ENCODE peak calls at places on chromosome X, in nine cellular contexts. G is stimulated activated naive CD4-positive, alpha-beta T cell; T is ovary; X is GDM1; U is dorsolateral prefrontal cortex; E is stimulated activated CD8-positive, alpha-beta memory T cell treated with anti-CD3 and anti-CD28 coated beads, Interleukin-7, amount 100 ng/mL, for 1 hour; P is CD4-positive, alpha-beta T cell; B is choroid plexus epithelial cell; M is COR-L47. J is an unnamed sample.

GRCh38 chrX:50920132-50920531 is 9.6 kb downstream of the BMP15 start:
- DNase-seq in M (no peak), U (no peak), T (no peak), G (no peak), P (no peak), X (no peak), E (no peak), B (peak; percentile 41), J (peak; percentile 24)

GRCh38 chrX:15679246-15679645 is 14.6 kb upstream of the CLTRN start:
- DNase-seq in T (no peak), X (no peak), M (no peak), P (no peak), U (no peak), G (no peak), B (peak; percentile 57), E (no peak), J (peak; percentile 36)

GRCh38 chrX:2913118-2913517 is 16.0 kb downstream of the ARSD start:
- DNase-seq in X (no peak), P (no peak), G (no peak), U (no peak), T (no peak), E (no peak), M (no peak), B (no peak), J (no peak)

GRCh38 chrX:22340022-22340616 is 67.4 kb downstream of the CBLL2 start:
- DNase-seq in B (no peak), M (no peak), P (no peak), U (no peak), G (no peak), T (no peak), X (no peak), E (no peak), J (peak; percentile 10)

GRCh38 chrX:150573702-150574101 is 5.3 kb downstream of the MTM1 start:
- DNase-seq in M (no peak), G (no peak), X (no peak), B (no peak), U (no peak), E (no peak), P (no peak), T (no peak), J (no peak)

GRCh38 chrX:21932277-21932996 is 8.1 kb upstream of the SMS start:
- DNase-seq in X (no peak), G (no peak), E (no peak), P (no peak), M (no peak), T (no peak), B (peak; percentile 91), U (no peak), J (peak; percentile 95)

GRCh38 chrX:5306654-5307121 is 922.0 kb downstream of the NLGN4X start:
- DNase-seq in P (no peak), T (no peak), B (no peak), U (no peak), G (no peak), E (no peak), M (no peak), X (no peak), J (no peak)

GRCh38 chrX:133989491-133989890 is 4.1 kb upstream of the GPC3 start:
- DNase-seq in B (no peak), E (no peak), P (no peak), T (no peak), U (no peak), M (no peak), X (no peak), G (no peak), J (no peak)

GRCh38 chrX:18410038-18410437 is 15.4 kb upstream of the CDKL5 start:
- DNase-seq in B (peak; percentile 75), U (no peak), P (no peak), T (no peak), X (no peak), G (no peak), M (no peak), E (no peak), J (peak; percentile 47)

GRCh38 chrX:50470103-50471031 is at the start of gene DGKK:
- DNase-seq in G (no peak), T (no peak), E (no peak), P (no peak), X (no peak), M (no peak), U (no peak), B (no peak), J (no peak)

GRCh38 chrX:115058276-115058675 is 40.9 kb upstream of the IL13RA2 start:
- DNase-seq in X (no peak), T (no peak), P (no peak), E (no peak), U (no peak), G (no peak), M (no peak), B (peak; percentile 88), J (peak; percentile 94)

GRCh38 chrX:51148848-51149247 is 183.8 kb upstream of the NUDT10 start:
- DNase-seq in X (no peak), B (no peak), P (no peak), M (no peak), E (no peak), G (no peak), U (no peak), T (peak; percentile 21), J (peak; percentile 8)

GRCh38 chrX:49041683-49042529 is 1.3 kb downstream of the TFE3 start:
- DNase-seq in G (no peak), B (peak; percentile 57), E (no peak), P (no peak), T (no peak), U (no peak), M (no peak), X (no peak), J (peak; percentile 68)

GRCh38 chrX:148290937-148291336 is 209.5 kb upstream of the AFF2 start:
- DNase-seq in E (no peak), P (no peak), X (no peak), G (no peak), T (no peak), M (no peak), U (no peak), B (no peak), J (no peak)

GRCh38 chrX:135625995-135626394 is 87.4 kb upstream of the CT45A1 start:
- DNase-seq in T (no peak), G (no peak), E (no peak), U (no peak), P (no peak), M (no peak), B (peak; percentile 20), X (no peak), J (peak; percentile 9)

GRCh38 chrX:130179170-130179569 is 7.4 kb downstream of the RAB33A start:
- DNase-seq in X (no peak), G (no peak), P (no peak), E (no peak), M (no peak), B (no peak), T (no peak), U (peak; percentile 47), J (no peak)

GRCh38 chrX:68139791-68140190 is 293.5 kb downstream of the OPHN1 start:
- DNase-seq in X (no peak), P (no peak), T (no peak), M (no peak), U (no peak), G (no peak), E (no peak), B (no peak), J (peak; percentile 27)

GRCh38 chrX:11968991-11969390 is 169.3 kb upstream of the FRMPD4 start:
- DNase-seq in M (no peak), E (no peak), U (no peak), G (no peak), X (no peak), P (no peak), T (no peak), B (peak; percentile 60), J (no peak)

GRCh38 chrX:17082831-17083230 is 136.4 kb downstream of the REPS2 start:
- DNase-seq in T (no peak), P (no peak), B (peak; percentile 8), X (no peak), M (peak; percentile 14), U (no peak), E (no peak), G (no peak), J (peak; percentile 19)

GRCh38 chrX:68307767-68308166 is 125.5 kb downstream of the OPHN1 start:
- DNase-seq in X (no peak), M (no peak), E (no peak), P (no peak), T (no peak), B (peak; percentile 79), U (no peak), G (no peak), J (peak; percentile 82)

GRCh38 chrX:32118832-32119231 is 1047.0 kb upstream of the FTHL17 start:
- DNase-seq in P (no peak), G (no peak), M (no peak), E (no peak), U (no peak), T (no peak), X (no peak), B (no peak), J (no peak)

GRCh38 chrX:19912-20571 is 261.1 kb upstream of the PLCXD1 start:
- DNase-seq in E (no peak), G (no peak), B (no peak), M (no peak), X (no peak), T (no peak), U (no peak), P (no peak), J (no peak)

GRCh38 chrX:116284383-116284782 is 113.8 kb downstream of the AGTR2 start:
- DNase-seq in P (no peak), T (no peak), U (no peak), G (no peak), E (no peak), M (no peak), X (no peak), B (peak; percentile 12), J (no peak)

GRCh38 chrX:11239230-11239629 is 54.0 kb upstream of the AMELX start:
- DNase-seq in U (no peak), T (no peak), G (no peak), X (no peak), P (no peak), B (peak; percentile 45), E (no peak), M (no peak), J (peak; percentile 75)

GRCh38 chrX:118208476-118208875 is 91.9 kb upstream of the KLHL13 start:
- DNase-seq in G (no peak), M (no peak), T (no peak), E (no peak), B (no peak), U (no peak), P (no peak), X (no peak), J (no peak)

GRCh38 chrX:71163010-71163409 is 18.4 kb downstream of the NLGN3 start:
- DNase-seq in G (no peak), P (no peak), M (peak; percentile 52), X (no peak), T (no peak), E (no peak), U (no peak), B (no peak), J (no peak)

GRCh38 chrX:45669715-45670360 is 469.2 kb upstream of the DIPK2B start:
- DNase-seq in G (no peak), B (peak; percentile 43), X (no peak), U (no peak), M (no peak), T (no peak), P (no peak), E (no peak), J (peak; percentile 60)

GRCh38 chrX:39409246-39409917 is 608.1 kb downstream of the MID1IP1 start:
- DNase-seq in X (no peak), T (no peak), M (no peak), E (no peak), B (no peak), G (no peak), P (no peak), U (no peak), J (peak; percentile 2)